ENCODE peak calls at places on chromosomes 12 and 14, in seven cellular contexts. D is sigmoid colon, I is Peyer's patch, X is esophagus squamous epithelium, C is A549, U is PC-9, Y is endothelial cell of umbilical vein. W is an unnamed sample.

GRCh38 chr14:87883750-87884149 is 109.2 kb downstream of the GALC start:
- DNase-seq in D (no peak), I (no peak), X (no peak), C (no peak), U (no peak), Y (no peak), W (no peak)

GRCh38 chr12:92398565-92399309 is 253.1 kb upstream of the BTG1 start:
- DNase-seq in D (no peak), I (no peak), X (no peak), C (no peak), U (no peak), Y (no peak), W (peak)

GRCh38 chr14:70919774-70920173 is 12.5 kb downstream of the PCNX1 start:
- DNase-seq in D (no peak), I (no peak), X (no peak), C (no peak), U (no peak), Y (peak), W (peak)

GRCh38 chr14:64680013-64680674 is 24.1 kb upstream of the PLEKHG3 start:
- DNase-seq in D (no peak), I (no peak), X (no peak), C (peak), U (peak), Y (no peak), W (no peak)

GRCh38 chr12:47307680-47308399 is 228.1 kb upstream of the AMIGO2 start:
- DNase-seq in D (no peak), I (no peak), X (no peak), C (peak), U (peak), Y (peak), W (peak)

GRCh38 chr12:52278530-52278929 is 4.1 kb downstream of the KRT86 start:
- DNase-seq in D (no peak), I (no peak), X (no peak), C (peak), U (peak), Y (no peak), W (no peak)

GRCh38 chr12:23253191-23253590 is 628.2 kb downstream of the ETNK1 start:
- DNase-seq in D (no peak), I (no peak), X (no peak), C (no peak), U (no peak), Y (peak), W (no peak)

GRCh38 chr12:91289072-91289471 is 106.5 kb upstream of the DCN start:
- DNase-seq in D (no peak), I (no peak), X (no peak), C (no peak), U (no peak), Y (no peak), W (no peak)

GRCh38 chr12:93851245-93851665 is 174.1 kb downstream of the CRADD start:
- DNase-seq in D (no peak), I (peak), X (no peak), C (no peak), U (no peak), Y (no peak), W (peak)

GRCh38 chr12:41466762-41467270 is 278.7 kb downstream of the PDZRN4 start:
- DNase-seq in D (no peak), I (no peak), X (no peak), C (no peak), U (no peak), Y (no peak), W (no peak)

GRCh38 chr14:24162083-24162482 is 1.0 kb downstream of the IRF9 start:
- DNase-seq in D (no peak), I (peak), X (no peak), C (no peak), U (no peak), Y (no peak), W (no peak)

GRCh38 chr14:89327771-89328212 is 89.2 kb downstream of the FOXN3 start:
- DNase-seq in D (no peak), I (no peak), X (no peak), C (no peak), U (no peak), Y (no peak), W (no peak)

GRCh38 chr14:34650786-34651584 is 21.0 kb upstream of the SNX6 start:
- DNase-seq in D (no peak), I (no peak), X (no peak), C (peak), U (peak), Y (peak), W (no peak)

GRCh38 chr12:23039834-23040233 is 414.9 kb downstream of the ETNK1 start:
- DNase-seq in D (no peak), I (no peak), X (no peak), C (no peak), U (no peak), Y (no peak), W (no peak)

GRCh38 chr12:10167588-10167987 is 4.3 kb downstream of the OLR1 start:
- DNase-seq in D (no peak), I (no peak), X (no peak), C (no peak), U (no peak), Y (no peak), W (no peak)

GRCh38 chr14:37172024-37172869 is at the start of gene SLC25A21:
- DNase-seq in D (peak), I (peak), X (no peak), C (peak), U (peak), Y (peak), W (no peak)

GRCh38 chr12:131831635-131832041 is 3.4 kb downstream of the MMP17 start:
- DNase-seq in D (peak), I (peak), X (no peak), C (peak), U (peak), Y (no peak), W (no peak)

GRCh38 chr12:107129315-107129930 is 36.1 kb upstream of the CRY1 start:
- DNase-seq in D (no peak), I (no peak), X (no peak), C (no peak), U (no peak), Y (no peak), W (no peak)

GRCh38 chr12:26465419-26466097 is 270.2 kb downstream of the SSPN start:
- DNase-seq in D (no peak), I (no peak), X (no peak), C (peak), U (no peak), Y (no peak), W (no peak)

GRCh38 chr12:132483612-132484011 is 6.3 kb upstream of the FBRSL1 start:
- DNase-seq in D (no peak), I (no peak), X (no peak), C (no peak), U (no peak), Y (no peak), W (no peak)

GRCh38 chr12:106981781-106982180 is 5.2 kb downstream of the MTERF2 start:
- DNase-seq in D (no peak), I (no peak), X (no peak), C (no peak), U (no peak), Y (no peak), W (no peak)

GRCh38 chr12:57241556-57242310 is 9.3 kb downstream of the STAC3 start:
- DNase-seq in D (peak), I (peak), X (no peak), C (no peak), U (no peak), Y (no peak), W (no peak)

GRCh38 chr12:5988659-5989116 is 43.6 kb upstream of the ANO2 start:
- DNase-seq in D (peak), I (peak), X (no peak), C (peak), U (peak), Y (peak), W (peak)

DNA sequence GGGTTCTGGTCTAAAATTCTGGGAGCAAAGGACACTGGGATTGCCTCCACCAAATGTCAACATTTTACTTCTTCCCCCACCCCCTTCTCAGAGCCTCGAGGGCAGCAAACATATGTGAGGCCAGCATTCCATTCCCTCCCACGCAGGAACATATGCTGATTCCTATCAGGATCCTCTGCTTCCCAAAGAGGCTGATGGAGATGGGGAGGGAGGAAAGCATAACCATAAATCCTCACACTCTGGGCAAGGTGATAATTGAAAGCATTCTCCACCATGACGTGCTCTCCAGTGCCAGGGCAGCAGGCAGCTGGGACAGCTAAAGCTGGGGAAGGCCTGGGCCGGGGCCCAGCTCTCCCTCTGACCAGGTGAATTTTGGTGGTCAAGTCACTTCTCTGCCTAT is 395.0 kb downstream of the ZFP36L1 start:
- DNase-seq in D (no peak), I (no peak), X (no peak), C (no peak), U (no peak), Y (peak), W (no peak)
- H3K27ac ChIP-seq in D (peak), I (peak), X (peak), C (peak), U (no peak), Y (no peak), W (no peak)

DNA sequence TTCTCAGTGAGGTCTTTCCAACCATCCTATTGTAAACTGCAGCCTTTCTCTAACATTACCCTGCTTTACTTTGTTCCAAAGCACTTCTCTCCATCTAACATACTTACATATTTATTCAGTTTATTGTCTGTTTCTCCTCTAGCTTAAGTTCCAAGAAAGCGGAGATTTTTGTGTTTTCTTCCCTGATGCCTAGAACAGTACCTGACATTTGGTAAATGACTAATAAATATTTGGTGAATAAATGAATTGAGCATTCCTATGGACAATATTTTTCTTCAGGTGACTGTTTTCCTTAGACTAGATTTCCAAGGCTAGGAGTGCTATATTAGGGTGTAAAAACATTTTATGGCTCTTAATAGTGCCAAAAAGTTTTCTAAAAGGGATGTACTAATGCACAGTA is 2.4 kb downstream of the RACGAP1 start:
- DNase-seq in D (no peak), I (no peak), X (no peak), C (no peak), U (no peak), Y (no peak), W (no peak)
- H3K4me3 ChIP-seq in D (no peak), I (no peak), X (no peak), C (no peak), U (no peak), Y (no peak), W (no peak)

DNA sequence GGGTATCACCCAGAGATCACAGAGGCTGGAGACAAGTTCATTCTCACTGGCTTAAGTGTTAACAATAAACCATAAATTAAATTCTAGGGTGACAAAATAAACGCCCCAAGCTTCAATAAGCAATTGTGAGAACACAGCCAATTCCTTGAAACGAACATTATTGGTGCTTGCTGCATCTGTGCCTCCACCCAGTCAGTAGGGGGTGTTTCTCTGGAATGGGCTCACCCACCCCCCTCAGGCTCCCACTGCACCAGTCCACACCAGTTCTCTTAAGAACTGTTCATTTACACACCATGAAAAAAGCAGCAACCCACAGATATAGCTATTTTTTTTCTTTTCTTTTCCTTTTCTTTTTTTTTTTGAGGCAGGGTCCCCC is 34.7 kb downstream of the CDC42BPB start:
- DNase-seq in D (no peak), I (no peak), X (no peak), C (no peak), U (no peak), Y (no peak), W (no peak)
- H3K27ac ChIP-seq in D (peak), I (peak), X (peak), C (peak), U (peak), Y (no peak), W (no peak)

GRCh38 chr12:14283489-14284144 is 81.9 kb upstream of the ATF7IP start:
- DNase-seq in D (no peak), I (no peak), X (no peak), C (no peak), U (no peak), Y (no peak), W (no peak)
- H3K4me3 ChIP-seq in D (no peak), I (no peak), X (no peak), C (no peak), U (no peak), Y (no peak), W (no peak)

GRCh38 chr12:7092229-7092985 is at the start of gene C1R:
- DNase-seq in D (peak), I (peak), X (no peak), C (peak), U (peak), Y (peak), W (peak)

GRCh38 chr12:7091171-7091570 is 1.1 kb downstream of the C1R start:
- DNase-seq in D (no peak), I (no peak), X (no peak), C (no peak), U (no peak), Y (no peak), W (no peak)

GRCh38 chr12:7090222-7090998 is 1.8 kb downstream of the C1R start:
- DNase-seq in D (no peak), I (no peak), X (no peak), C (no peak), U (no peak), Y (no peak), W (no peak)

GRCh38 chr12:7091660-7092228 is 501 bp downstream of the C1R start:
- DNase-seq in D (peak), I (no peak), X (no peak), C (no peak), U (no peak), Y (no peak), W (no peak)

DNA sequence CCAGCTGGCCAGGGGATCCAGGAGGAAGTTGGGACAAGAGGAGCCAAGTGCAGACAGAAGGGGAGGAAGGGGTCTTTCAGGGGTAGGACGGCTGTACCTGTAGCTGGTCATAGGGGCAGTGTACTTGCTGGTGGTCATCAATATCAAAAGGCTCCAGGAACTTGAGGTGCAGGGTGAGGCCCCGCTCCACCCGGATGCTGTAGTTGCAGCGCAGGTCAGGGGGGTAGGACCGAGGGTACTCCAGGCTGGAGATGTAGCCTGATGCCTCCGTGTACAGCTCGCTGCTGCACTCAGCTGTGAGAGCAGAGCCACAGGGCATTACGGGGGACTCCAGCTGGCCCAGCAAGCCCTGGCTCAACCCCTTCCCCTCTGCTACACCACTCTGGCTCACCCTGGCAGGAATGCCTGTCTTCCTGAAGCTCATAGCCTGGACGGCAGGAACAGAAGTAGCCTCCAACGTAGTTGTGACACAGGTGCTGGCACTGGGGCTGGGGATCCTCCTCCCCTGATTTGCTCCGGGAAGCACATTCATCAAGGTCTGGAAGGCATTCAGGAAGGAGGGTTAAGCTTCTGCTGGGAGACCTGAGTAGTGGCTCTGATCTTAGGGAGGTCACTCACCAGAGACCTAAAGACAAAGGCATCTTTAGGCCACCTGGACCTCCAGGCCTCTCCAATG is 2.9 kb downstream of the C1R start:
- DNase-seq in D (no peak), I (no peak), X (no peak), C (no peak), U (no peak), Y (no peak), W (no peak)
- H3K27ac ChIP-seq in D (peak), I (peak), X (peak), C (peak), U (no peak), Y (no peak), W (no peak)

GRCh38 chr14:73027984-73028383 is 1.1 kb upstream of the ZFYVE1 start:
- DNase-seq in D (no peak), I (no peak), X (no peak), C (no peak), U (no peak), Y (no peak), W (no peak)
- H3K4me3 ChIP-seq in D (no peak), I (no peak), X (no peak), C (no peak), U (peak), Y (no peak), W (no peak)

GRCh38 chr12:1797011-1797901 is 23.1 kb upstream of the LRTM2 start:
- DNase-seq in D (peak), I (peak), X (no peak), C (no peak), U (no peak), Y (no peak), W (peak)
- H3K27ac ChIP-seq in D (peak), I (peak), X (peak), C (peak), U (no peak), Y (no peak), W (peak)

DNA sequence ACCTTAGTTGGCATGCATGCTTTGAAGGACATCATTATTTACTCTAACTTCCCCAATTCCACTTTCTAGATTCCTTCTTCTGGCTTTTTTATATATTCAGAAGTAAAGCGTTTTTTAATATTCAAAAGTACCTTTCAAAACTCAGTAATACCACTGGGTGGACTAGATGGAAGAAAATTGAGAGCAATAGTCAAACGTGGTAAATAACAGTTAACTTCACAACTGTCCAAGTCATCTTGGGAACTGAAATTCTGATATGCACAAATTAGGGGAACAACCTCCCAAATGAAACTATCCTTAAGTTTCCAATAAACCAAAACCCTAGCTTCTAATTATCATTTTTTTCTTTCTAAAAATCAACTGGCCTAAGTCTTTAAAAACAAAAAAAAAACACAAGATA is 9.0 kb downstream of the SINHCAF start:
- DNase-seq in D (no peak), I (no peak), X (no peak), C (no peak), U (no peak), Y (no peak), W (no peak)
- H3K4me3 ChIP-seq in D (peak), I (no peak), X (no peak), C (peak), U (peak), Y (no peak), W (peak)

DNA sequence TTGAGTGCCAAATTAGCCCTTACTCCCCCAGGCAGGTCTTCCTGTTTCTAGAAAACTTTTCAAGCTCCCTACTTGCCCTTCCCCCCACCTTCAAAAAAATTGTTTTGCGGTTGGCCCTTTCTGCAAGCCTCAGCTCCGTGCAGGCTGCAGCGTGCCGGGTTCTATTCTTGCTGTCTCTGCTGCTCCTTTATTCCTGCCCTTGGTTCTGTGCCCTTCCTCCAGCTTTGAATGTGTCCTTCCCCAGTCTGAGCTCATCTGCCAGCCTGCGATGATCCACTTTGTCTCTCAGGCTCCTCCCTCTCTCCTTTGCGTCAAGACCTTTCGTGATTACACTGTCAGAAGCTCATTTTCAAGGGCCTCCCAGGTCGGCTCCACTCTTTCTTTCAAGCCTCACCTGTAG is 98.6 kb downstream of the IRF2BPL start:
- DNase-seq in D (peak), I (no peak), X (no peak), C (no peak), U (no peak), Y (no peak), W (peak)
- H3K27ac ChIP-seq in D (no peak), I (no peak), X (no peak), C (peak), U (no peak), Y (no peak), W (peak)